ENCODE peak calls at places on chromosomes 7 and 10, in ten cellular contexts. One of them, this sample, is unnamed.

GRCh38 chr10:51170518-51171245 is 96.4 kb downstream of the PRKG1 start:
- DNase-seq in CD8-positive, alpha-beta T cell: no peak
- DNase-seq in activated T-cell treated with anti-CD3 and anti-CD28 coated beads, Interleukin-2, amount 50 U/mL, for 1 hour: no peak
- DNase-seq in WERI-Rb-1: no peak
- DNase-seq in C1 segment of cervical spinal cord: no peak
- DNase-seq in neural progenitor cell: no peak
- DNase-seq in skeletal muscle cell: no peak
- DNase-seq in stimulated activated CD4-positive, alpha-beta T cell treated with anti-CD3 and anti-CD28 coated beads, Interleukin-2, amount 100 ng/mL, for 24 hours: no peak
- DNase-seq in stimulated activated CD8-positive, alpha-beta memory T cell treated with anti-CD3 and anti-CD28 coated beads, Interleukin-12 subunit alpha, Interleukin-12 subunit beta, amount 100 ng/mL, for 4 hours: no peak
- DNase-seq in SJSA1: no peak
- DNase-seq in this sample: no peak

GRCh38 chr7:16688249-16688648 is 42.3 kb downstream of the BZW2 start:
- DNase-seq in CD8-positive, alpha-beta T cell: no peak
- DNase-seq in activated T-cell treated with anti-CD3 and anti-CD28 coated beads, Interleukin-2, amount 50 U/mL, for 1 hour: no peak
- DNase-seq in WERI-Rb-1: no peak
- DNase-seq in C1 segment of cervical spinal cord: no peak
- DNase-seq in neural progenitor cell: no peak
- DNase-seq in skeletal muscle cell: no peak
- DNase-seq in stimulated activated CD4-positive, alpha-beta T cell treated with anti-CD3 and anti-CD28 coated beads, Interleukin-2, amount 100 ng/mL, for 24 hours: no peak
- DNase-seq in stimulated activated CD8-positive, alpha-beta memory T cell treated with anti-CD3 and anti-CD28 coated beads, Interleukin-12 subunit alpha, Interleukin-12 subunit beta, amount 100 ng/mL, for 4 hours: no peak
- DNase-seq in SJSA1: no peak
- DNase-seq in this sample: no peak

GRCh38 chr7:111529507-111530355 is 32.6 kb downstream of the IMMP2L start:
- DNase-seq in CD8-positive, alpha-beta T cell: no peak
- DNase-seq in activated T-cell treated with anti-CD3 and anti-CD28 coated beads, Interleukin-2, amount 50 U/mL, for 1 hour: no peak
- DNase-seq in WERI-Rb-1: no peak
- DNase-seq in C1 segment of cervical spinal cord: no peak
- DNase-seq in neural progenitor cell: no peak
- DNase-seq in skeletal muscle cell: no peak
- DNase-seq in stimulated activated CD4-positive, alpha-beta T cell treated with anti-CD3 and anti-CD28 coated beads, Interleukin-2, amount 100 ng/mL, for 24 hours: no peak
- DNase-seq in stimulated activated CD8-positive, alpha-beta memory T cell treated with anti-CD3 and anti-CD28 coated beads, Interleukin-12 subunit alpha, Interleukin-12 subunit beta, amount 100 ng/mL, for 4 hours: no peak
- DNase-seq in SJSA1: no peak
- DNase-seq in this sample: no peak

GRCh38 chr7:2487586-2488271 is 11.5 kb upstream of the GRIFIN start:
- DNase-seq in CD8-positive, alpha-beta T cell: no peak
- DNase-seq in activated T-cell treated with anti-CD3 and anti-CD28 coated beads, Interleukin-2, amount 50 U/mL, for 1 hour: no peak
- DNase-seq in WERI-Rb-1: no peak
- DNase-seq in C1 segment of cervical spinal cord: no peak
- DNase-seq in neural progenitor cell: no peak
- DNase-seq in skeletal muscle cell: no peak
- DNase-seq in stimulated activated CD4-positive, alpha-beta T cell treated with anti-CD3 and anti-CD28 coated beads, Interleukin-2, amount 100 ng/mL, for 24 hours: no peak
- DNase-seq in stimulated activated CD8-positive, alpha-beta memory T cell treated with anti-CD3 and anti-CD28 coated beads, Interleukin-12 subunit alpha, Interleukin-12 subunit beta, amount 100 ng/mL, for 4 hours: no peak
- DNase-seq in SJSA1: no peak
- DNase-seq in this sample: no peak

GRCh38 chr10:1130995-1131790 is 75.0 kb downstream of the WDR37 start:
- DNase-seq in CD8-positive, alpha-beta T cell: no peak
- DNase-seq in activated T-cell treated with anti-CD3 and anti-CD28 coated beads, Interleukin-2, amount 50 U/mL, for 1 hour: no peak
- DNase-seq in WERI-Rb-1: no peak
- DNase-seq in C1 segment of cervical spinal cord: no peak
- DNase-seq in neural progenitor cell: no peak
- DNase-seq in skeletal muscle cell: no peak
- DNase-seq in stimulated activated CD4-positive, alpha-beta T cell treated with anti-CD3 and anti-CD28 coated beads, Interleukin-2, amount 100 ng/mL, for 24 hours: no peak
- DNase-seq in stimulated activated CD8-positive, alpha-beta memory T cell treated with anti-CD3 and anti-CD28 coated beads, Interleukin-12 subunit alpha, Interleukin-12 subunit beta, amount 100 ng/mL, for 4 hours: no peak
- DNase-seq in SJSA1: no peak
- DNase-seq in this sample: no peak

GRCh38 chr7:72161534-72161933 is 250.6 kb downstream of the CALN1 start:
- DNase-seq in CD8-positive, alpha-beta T cell: no peak
- DNase-seq in activated T-cell treated with anti-CD3 and anti-CD28 coated beads, Interleukin-2, amount 50 U/mL, for 1 hour: no peak
- DNase-seq in WERI-Rb-1: peak; percentile 18
- DNase-seq in C1 segment of cervical spinal cord: no peak
- DNase-seq in neural progenitor cell: peak; percentile 11
- DNase-seq in skeletal muscle cell: no peak
- DNase-seq in stimulated activated CD4-positive, alpha-beta T cell treated with anti-CD3 and anti-CD28 coated beads, Interleukin-2, amount 100 ng/mL, for 24 hours: no peak
- DNase-seq in stimulated activated CD8-positive, alpha-beta memory T cell treated with anti-CD3 and anti-CD28 coated beads, Interleukin-12 subunit alpha, Interleukin-12 subunit beta, amount 100 ng/mL, for 4 hours: no peak
- DNase-seq in SJSA1: no peak
- DNase-seq in this sample: no peak

GRCh38 chr10:132141076-132141475 is 45.7 kb upstream of the DPYSL4 start:
- DNase-seq in CD8-positive, alpha-beta T cell: no peak
- DNase-seq in activated T-cell treated with anti-CD3 and anti-CD28 coated beads, Interleukin-2, amount 50 U/mL, for 1 hour: no peak
- DNase-seq in WERI-Rb-1: no peak
- DNase-seq in C1 segment of cervical spinal cord: no peak
- DNase-seq in neural progenitor cell: no peak
- DNase-seq in skeletal muscle cell: no peak
- DNase-seq in stimulated activated CD4-positive, alpha-beta T cell treated with anti-CD3 and anti-CD28 coated beads, Interleukin-2, amount 100 ng/mL, for 24 hours: no peak
- DNase-seq in stimulated activated CD8-positive, alpha-beta memory T cell treated with anti-CD3 and anti-CD28 coated beads, Interleukin-12 subunit alpha, Interleukin-12 subunit beta, amount 100 ng/mL, for 4 hours: no peak
- DNase-seq in SJSA1: no peak
- DNase-seq in this sample: no peak

GRCh38 chr10:75187961-75188426 is 22.6 kb upstream of the VDAC2 start:
- DNase-seq in CD8-positive, alpha-beta T cell: peak; percentile 76
- DNase-seq in activated T-cell treated with anti-CD3 and anti-CD28 coated beads, Interleukin-2, amount 50 U/mL, for 1 hour: peak; percentile 68
- DNase-seq in WERI-Rb-1: peak; percentile 60
- DNase-seq in C1 segment of cervical spinal cord: peak; percentile 2
- DNase-seq in neural progenitor cell: peak; percentile 63
- DNase-seq in skeletal muscle cell: no peak
- DNase-seq in stimulated activated CD4-positive, alpha-beta T cell treated with anti-CD3 and anti-CD28 coated beads, Interleukin-2, amount 100 ng/mL, for 24 hours: peak; percentile 61
- DNase-seq in stimulated activated CD8-positive, alpha-beta memory T cell treated with anti-CD3 and anti-CD28 coated beads, Interleukin-12 subunit alpha, Interleukin-12 subunit beta, amount 100 ng/mL, for 4 hours: peak; percentile 36
- DNase-seq in SJSA1: peak; percentile 30
- DNase-seq in this sample: peak; percentile 66

GRCh38 chr7:141697211-141697871 is 4.6 kb downstream of the DENND11 start:
- DNase-seq in CD8-positive, alpha-beta T cell: no peak
- DNase-seq in activated T-cell treated with anti-CD3 and anti-CD28 coated beads, Interleukin-2, amount 50 U/mL, for 1 hour: no peak
- DNase-seq in WERI-Rb-1: no peak
- DNase-seq in C1 segment of cervical spinal cord: peak; percentile 42
- DNase-seq in neural progenitor cell: no peak
- DNase-seq in skeletal muscle cell: peak; percentile 24
- DNase-seq in stimulated activated CD4-positive, alpha-beta T cell treated with anti-CD3 and anti-CD28 coated beads, Interleukin-2, amount 100 ng/mL, for 24 hours: no peak
- DNase-seq in stimulated activated CD8-positive, alpha-beta memory T cell treated with anti-CD3 and anti-CD28 coated beads, Interleukin-12 subunit alpha, Interleukin-12 subunit beta, amount 100 ng/mL, for 4 hours: no peak
- DNase-seq in SJSA1: peak; percentile 40
- DNase-seq in this sample: no peak

GRCh38 chr10:97307441-97307840 is 11.6 kb upstream of the FRAT1 start:
- DNase-seq in CD8-positive, alpha-beta T cell: no peak
- DNase-seq in activated T-cell treated with anti-CD3 and anti-CD28 coated beads, Interleukin-2, amount 50 U/mL, for 1 hour: no peak
- DNase-seq in WERI-Rb-1: no peak
- DNase-seq in C1 segment of cervical spinal cord: no peak
- DNase-seq in neural progenitor cell: no peak
- DNase-seq in skeletal muscle cell: no peak
- DNase-seq in stimulated activated CD4-positive, alpha-beta T cell treated with anti-CD3 and anti-CD28 coated beads, Interleukin-2, amount 100 ng/mL, for 24 hours: no peak
- DNase-seq in stimulated activated CD8-positive, alpha-beta memory T cell treated with anti-CD3 and anti-CD28 coated beads, Interleukin-12 subunit alpha, Interleukin-12 subunit beta, amount 100 ng/mL, for 4 hours: no peak
- DNase-seq in SJSA1: no peak
- DNase-seq in this sample: no peak

GRCh38 chr10:110042181-110042580 is 34.4 kb downstream of the ADD3 start:
- DNase-seq in CD8-positive, alpha-beta T cell: no peak
- DNase-seq in activated T-cell treated with anti-CD3 and anti-CD28 coated beads, Interleukin-2, amount 50 U/mL, for 1 hour: no peak
- DNase-seq in WERI-Rb-1: no peak
- DNase-seq in C1 segment of cervical spinal cord: no peak
- DNase-seq in neural progenitor cell: no peak
- DNase-seq in skeletal muscle cell: no peak
- DNase-seq in stimulated activated CD4-positive, alpha-beta T cell treated with anti-CD3 and anti-CD28 coated beads, Interleukin-2, amount 100 ng/mL, for 24 hours: no peak
- DNase-seq in stimulated activated CD8-positive, alpha-beta memory T cell treated with anti-CD3 and anti-CD28 coated beads, Interleukin-12 subunit alpha, Interleukin-12 subunit beta, amount 100 ng/mL, for 4 hours: no peak
- DNase-seq in SJSA1: no peak
- DNase-seq in this sample: no peak

GRCh38 chr7:10412426-10413019 is 561.1 kb upstream of the PHF14 start:
- DNase-seq in CD8-positive, alpha-beta T cell: no peak
- DNase-seq in activated T-cell treated with anti-CD3 and anti-CD28 coated beads, Interleukin-2, amount 50 U/mL, for 1 hour: no peak
- DNase-seq in WERI-Rb-1: peak; percentile 35
- DNase-seq in C1 segment of cervical spinal cord: no peak
- DNase-seq in neural progenitor cell: peak; percentile 51
- DNase-seq in skeletal muscle cell: no peak
- DNase-seq in stimulated activated CD4-positive, alpha-beta T cell treated with anti-CD3 and anti-CD28 coated beads, Interleukin-2, amount 100 ng/mL, for 24 hours: no peak
- DNase-seq in stimulated activated CD8-positive, alpha-beta memory T cell treated with anti-CD3 and anti-CD28 coated beads, Interleukin-12 subunit alpha, Interleukin-12 subunit beta, amount 100 ng/mL, for 4 hours: no peak
- DNase-seq in SJSA1: peak; percentile 30
- DNase-seq in this sample: no peak

GRCh38 chr10:13051126-13051694 is 48.8 kb upstream of the OPTN start:
- DNase-seq in CD8-positive, alpha-beta T cell: no peak
- DNase-seq in activated T-cell treated with anti-CD3 and anti-CD28 coated beads, Interleukin-2, amount 50 U/mL, for 1 hour: no peak
- DNase-seq in WERI-Rb-1: peak; percentile 28
- DNase-seq in C1 segment of cervical spinal cord: no peak
- DNase-seq in neural progenitor cell: no peak
- DNase-seq in skeletal muscle cell: no peak
- DNase-seq in stimulated activated CD4-positive, alpha-beta T cell treated with anti-CD3 and anti-CD28 coated beads, Interleukin-2, amount 100 ng/mL, for 24 hours: no peak
- DNase-seq in stimulated activated CD8-positive, alpha-beta memory T cell treated with anti-CD3 and anti-CD28 coated beads, Interleukin-12 subunit alpha, Interleukin-12 subunit beta, amount 100 ng/mL, for 4 hours: no peak
- DNase-seq in SJSA1: no peak
- DNase-seq in this sample: no peak

GRCh38 chr7:73761854-73762658 is 8.0 kb downstream of the CLDN3 start:
- DNase-seq in CD8-positive, alpha-beta T cell: no peak
- DNase-seq in activated T-cell treated with anti-CD3 and anti-CD28 coated beads, Interleukin-2, amount 50 U/mL, for 1 hour: no peak
- DNase-seq in WERI-Rb-1: no peak
- DNase-seq in C1 segment of cervical spinal cord: no peak
- DNase-seq in neural progenitor cell: peak; percentile 70
- DNase-seq in skeletal muscle cell: no peak
- DNase-seq in stimulated activated CD4-positive, alpha-beta T cell treated with anti-CD3 and anti-CD28 coated beads, Interleukin-2, amount 100 ng/mL, for 24 hours: no peak
- DNase-seq in stimulated activated CD8-positive, alpha-beta memory T cell treated with anti-CD3 and anti-CD28 coated beads, Interleukin-12 subunit alpha, Interleukin-12 subunit beta, amount 100 ng/mL, for 4 hours: no peak
- DNase-seq in SJSA1: no peak
- DNase-seq in this sample: no peak

GRCh38 chr10:58275908-58276307 is 6.9 kb downstream of the CISD1 start:
- DNase-seq in CD8-positive, alpha-beta T cell: no peak
- DNase-seq in activated T-cell treated with anti-CD3 and anti-CD28 coated beads, Interleukin-2, amount 50 U/mL, for 1 hour: no peak
- DNase-seq in WERI-Rb-1: no peak
- DNase-seq in C1 segment of cervical spinal cord: no peak
- DNase-seq in neural progenitor cell: peak; percentile 24
- DNase-seq in skeletal muscle cell: no peak
- DNase-seq in stimulated activated CD4-positive, alpha-beta T cell treated with anti-CD3 and anti-CD28 coated beads, Interleukin-2, amount 100 ng/mL, for 24 hours: no peak
- DNase-seq in stimulated activated CD8-positive, alpha-beta memory T cell treated with anti-CD3 and anti-CD28 coated beads, Interleukin-12 subunit alpha, Interleukin-12 subunit beta, amount 100 ng/mL, for 4 hours: no peak
- DNase-seq in SJSA1: no peak
- DNase-seq in this sample: no peak

GRCh38 chr10:84138478-84139125 is 707 bp upstream of the GHITM start:
- DNase-seq in CD8-positive, alpha-beta T cell: peak; percentile 61
- DNase-seq in activated T-cell treated with anti-CD3 and anti-CD28 coated beads, Interleukin-2, amount 50 U/mL, for 1 hour: peak; percentile 47
- DNase-seq in WERI-Rb-1: no peak
- DNase-seq in C1 segment of cervical spinal cord: no peak
- DNase-seq in neural progenitor cell: no peak
- DNase-seq in skeletal muscle cell: no peak
- DNase-seq in stimulated activated CD4-positive, alpha-beta T cell treated with anti-CD3 and anti-CD28 coated beads, Interleukin-2, amount 100 ng/mL, for 24 hours: peak; percentile 72
- DNase-seq in stimulated activated CD8-positive, alpha-beta memory T cell treated with anti-CD3 and anti-CD28 coated beads, Interleukin-12 subunit alpha, Interleukin-12 subunit beta, amount 100 ng/mL, for 4 hours: no peak
- DNase-seq in SJSA1: no peak
- DNase-seq in this sample: peak; percentile 59

GRCh38 chr7:29924006-29924405 is 65.6 kb downstream of the SCRN1 start:
- DNase-seq in CD8-positive, alpha-beta T cell: no peak
- DNase-seq in activated T-cell treated with anti-CD3 and anti-CD28 coated beads, Interleukin-2, amount 50 U/mL, for 1 hour: no peak
- DNase-seq in WERI-Rb-1: peak; percentile 28
- DNase-seq in C1 segment of cervical spinal cord: no peak
- DNase-seq in neural progenitor cell: no peak
- DNase-seq in skeletal muscle cell: no peak
- DNase-seq in stimulated activated CD4-positive, alpha-beta T cell treated with anti-CD3 and anti-CD28 coated beads, Interleukin-2, amount 100 ng/mL, for 24 hours: no peak
- DNase-seq in stimulated activated CD8-positive, alpha-beta memory T cell treated with anti-CD3 and anti-CD28 coated beads, Interleukin-12 subunit alpha, Interleukin-12 subunit beta, amount 100 ng/mL, for 4 hours: no peak
- DNase-seq in SJSA1: no peak
- DNase-seq in this sample: no peak

GRCh38 chr10:129033790-129034272 is 433.2 kb upstream of the MGMT start:
- DNase-seq in CD8-positive, alpha-beta T cell: peak; percentile 52
- DNase-seq in activated T-cell treated with anti-CD3 and anti-CD28 coated beads, Interleukin-2, amount 50 U/mL, for 1 hour: no peak
- DNase-seq in WERI-Rb-1: peak; percentile 68
- DNase-seq in C1 segment of cervical spinal cord: no peak
- DNase-seq in neural progenitor cell: peak; percentile 89
- DNase-seq in skeletal muscle cell: no peak
- DNase-seq in stimulated activated CD4-positive, alpha-beta T cell treated with anti-CD3 and anti-CD28 coated beads, Interleukin-2, amount 100 ng/mL, for 24 hours: no peak
- DNase-seq in stimulated activated CD8-positive, alpha-beta memory T cell treated with anti-CD3 and anti-CD28 coated beads, Interleukin-12 subunit alpha, Interleukin-12 subunit beta, amount 100 ng/mL, for 4 hours: no peak
- DNase-seq in SJSA1: no peak
- DNase-seq in this sample: no peak

GRCh38 chr10:69479737-69480412 is 28.6 kb downstream of the TSPAN15 start:
- DNase-seq in CD8-positive, alpha-beta T cell: no peak
- DNase-seq in activated T-cell treated with anti-CD3 and anti-CD28 coated beads, Interleukin-2, amount 50 U/mL, for 1 hour: no peak
- DNase-seq in WERI-Rb-1: no peak
- DNase-seq in C1 segment of cervical spinal cord: no peak
- DNase-seq in neural progenitor cell: no peak
- DNase-seq in skeletal muscle cell: peak; percentile 15
- DNase-seq in stimulated activated CD4-positive, alpha-beta T cell treated with anti-CD3 and anti-CD28 coated beads, Interleukin-2, amount 100 ng/mL, for 24 hours: no peak
- DNase-seq in stimulated activated CD8-positive, alpha-beta memory T cell treated with anti-CD3 and anti-CD28 coated beads, Interleukin-12 subunit alpha, Interleukin-12 subunit beta, amount 100 ng/mL, for 4 hours: no peak
- DNase-seq in SJSA1: no peak
- DNase-seq in this sample: no peak

GRCh38 chr7:140940866-140941265 is 16.1 kb upstream of the BRAF start:
- DNase-seq in CD8-positive, alpha-beta T cell: no peak
- DNase-seq in activated T-cell treated with anti-CD3 and anti-CD28 coated beads, Interleukin-2, amount 50 U/mL, for 1 hour: no peak
- DNase-seq in WERI-Rb-1: no peak
- DNase-seq in C1 segment of cervical spinal cord: no peak
- DNase-seq in neural progenitor cell: no peak
- DNase-seq in skeletal muscle cell: no peak
- DNase-seq in stimulated activated CD4-positive, alpha-beta T cell treated with anti-CD3 and anti-CD28 coated beads, Interleukin-2, amount 100 ng/mL, for 24 hours: no peak
- DNase-seq in stimulated activated CD8-positive, alpha-beta memory T cell treated with anti-CD3 and anti-CD28 coated beads, Interleukin-12 subunit alpha, Interleukin-12 subunit beta, amount 100 ng/mL, for 4 hours: no peak
- DNase-seq in SJSA1: no peak
- DNase-seq in this sample: no peak

GRCh38 chr10:36739884-36740445 is 385.4 kb upstream of the ANKRD30A start:
- DNase-seq in CD8-positive, alpha-beta T cell: no peak
- DNase-seq in activated T-cell treated with anti-CD3 and anti-CD28 coated beads, Interleukin-2, amount 50 U/mL, for 1 hour: no peak
- DNase-seq in WERI-Rb-1: no peak
- DNase-seq in C1 segment of cervical spinal cord: no peak
- DNase-seq in neural progenitor cell: no peak
- DNase-seq in skeletal muscle cell: no peak
- DNase-seq in stimulated activated CD4-positive, alpha-beta T cell treated with anti-CD3 and anti-CD28 coated beads, Interleukin-2, amount 100 ng/mL, for 24 hours: no peak
- DNase-seq in stimulated activated CD8-positive, alpha-beta memory T cell treated with anti-CD3 and anti-CD28 coated beads, Interleukin-12 subunit alpha, Interleukin-12 subunit beta, amount 100 ng/mL, for 4 hours: no peak
- DNase-seq in SJSA1: no peak
- DNase-seq in this sample: no peak

GRCh38 chr7:22444181-22444966 is 55.6 kb downstream of the STEAP1B start:
- DNase-seq in CD8-positive, alpha-beta T cell: no peak
- DNase-seq in activated T-cell treated with anti-CD3 and anti-CD28 coated beads, Interleukin-2, amount 50 U/mL, for 1 hour: no peak
- DNase-seq in WERI-Rb-1: no peak
- DNase-seq in C1 segment of cervical spinal cord: peak; percentile 26
- DNase-seq in neural progenitor cell: no peak
- DNase-seq in skeletal muscle cell: no peak
- DNase-seq in stimulated activated CD4-positive, alpha-beta T cell treated with anti-CD3 and anti-CD28 coated beads, Interleukin-2, amount 100 ng/mL, for 24 hours: no peak
- DNase-seq in stimulated activated CD8-positive, alpha-beta memory T cell treated with anti-CD3 and anti-CD28 coated beads, Interleukin-12 subunit alpha, Interleukin-12 subunit beta, amount 100 ng/mL, for 4 hours: no peak
- DNase-seq in SJSA1: no peak
- DNase-seq in this sample: peak; percentile 50

GRCh38 chr7:41762641-41763040 is 59.8 kb upstream of the INHBA start:
- DNase-seq in CD8-positive, alpha-beta T cell: no peak
- DNase-seq in activated T-cell treated with anti-CD3 and anti-CD28 coated beads, Interleukin-2, amount 50 U/mL, for 1 hour: no peak
- DNase-seq in WERI-Rb-1: no peak
- DNase-seq in C1 segment of cervical spinal cord: no peak
- DNase-seq in neural progenitor cell: no peak
- DNase-seq in skeletal muscle cell: no peak
- DNase-seq in stimulated activated CD4-positive, alpha-beta T cell treated with anti-CD3 and anti-CD28 coated beads, Interleukin-2, amount 100 ng/mL, for 24 hours: no peak
- DNase-seq in stimulated activated CD8-positive, alpha-beta memory T cell treated with anti-CD3 and anti-CD28 coated beads, Interleukin-12 subunit alpha, Interleukin-12 subunit beta, amount 100 ng/mL, for 4 hours: no peak
- DNase-seq in SJSA1: no peak
- DNase-seq in this sample: no peak

GRCh38 chr7:66748127-66748511 is 7.6 kb downstream of the RABGEF1 start:
- DNase-seq in CD8-positive, alpha-beta T cell: no peak
- DNase-seq in activated T-cell treated with anti-CD3 and anti-CD28 coated beads, Interleukin-2, amount 50 U/mL, for 1 hour: no peak
- DNase-seq in WERI-Rb-1: no peak
- DNase-seq in C1 segment of cervical spinal cord: no peak
- DNase-seq in neural progenitor cell: no peak
- DNase-seq in skeletal muscle cell: no peak
- DNase-seq in stimulated activated CD4-positive, alpha-beta T cell treated with anti-CD3 and anti-CD28 coated beads, Interleukin-2, amount 100 ng/mL, for 24 hours: no peak
- DNase-seq in stimulated activated CD8-positive, alpha-beta memory T cell treated with anti-CD3 and anti-CD28 coated beads, Interleukin-12 subunit alpha, Interleukin-12 subunit beta, amount 100 ng/mL, for 4 hours: no peak
- DNase-seq in SJSA1: no peak
- DNase-seq in this sample: no peak

GRCh38 chr10:96339956-96340904 is 18.6 kb downstream of the OPALIN start:
- DNase-seq in CD8-positive, alpha-beta T cell: peak; percentile 60
- DNase-seq in activated T-cell treated with anti-CD3 and anti-CD28 coated beads, Interleukin-2, amount 50 U/mL, for 1 hour: peak; percentile 38
- DNase-seq in WERI-Rb-1: peak; percentile 76
- DNase-seq in C1 segment of cervical spinal cord: peak; percentile 46
- DNase-seq in neural progenitor cell: peak; percentile 80
- DNase-seq in skeletal muscle cell: peak; percentile 37
- DNase-seq in stimulated activated CD4-positive, alpha-beta T cell treated with anti-CD3 and anti-CD28 coated beads, Interleukin-2, amount 100 ng/mL, for 24 hours: peak; percentile 62
- DNase-seq in stimulated activated CD8-positive, alpha-beta memory T cell treated with anti-CD3 and anti-CD28 coated beads, Interleukin-12 subunit alpha, Interleukin-12 subunit beta, amount 100 ng/mL, for 4 hours: no peak
- DNase-seq in SJSA1: peak; percentile 12
- DNase-seq in this sample: peak; percentile 39

GRCh38 chr10:29519670-29520069 is 115.1 kb downstream of the SVIL start:
- DNase-seq in CD8-positive, alpha-beta T cell: no peak
- DNase-seq in activated T-cell treated with anti-CD3 and anti-CD28 coated beads, Interleukin-2, amount 50 U/mL, for 1 hour: no peak
- DNase-seq in WERI-Rb-1: no peak
- DNase-seq in C1 segment of cervical spinal cord: no peak
- DNase-seq in neural progenitor cell: no peak
- DNase-seq in skeletal muscle cell: no peak
- DNase-seq in stimulated activated CD4-positive, alpha-beta T cell treated with anti-CD3 and anti-CD28 coated beads, Interleukin-2, amount 100 ng/mL, for 24 hours: no peak
- DNase-seq in stimulated activated CD8-positive, alpha-beta memory T cell treated with anti-CD3 and anti-CD28 coated beads, Interleukin-12 subunit alpha, Interleukin-12 subunit beta, amount 100 ng/mL, for 4 hours: no peak
- DNase-seq in SJSA1: no peak
- DNase-seq in this sample: no peak

GRCh38 chr7:135272303-135272702 is 38.7 kb downstream of the STRA8 start:
- DNase-seq in CD8-positive, alpha-beta T cell: no peak
- DNase-seq in activated T-cell treated with anti-CD3 and anti-CD28 coated beads, Interleukin-2, amount 50 U/mL, for 1 hour: no peak
- DNase-seq in WERI-Rb-1: no peak
- DNase-seq in C1 segment of cervical spinal cord: no peak
- DNase-seq in neural progenitor cell: no peak
- DNase-seq in skeletal muscle cell: no peak
- DNase-seq in stimulated activated CD4-positive, alpha-beta T cell treated with anti-CD3 and anti-CD28 coated beads, Interleukin-2, amount 100 ng/mL, for 24 hours: no peak
- DNase-seq in stimulated activated CD8-positive, alpha-beta memory T cell treated with anti-CD3 and anti-CD28 coated beads, Interleukin-12 subunit alpha, Interleukin-12 subunit beta, amount 100 ng/mL, for 4 hours: no peak
- DNase-seq in SJSA1: no peak
- DNase-seq in this sample: no peak

GRCh38 chr7:101118856-101119255 is 8.0 kb upstream of the SERPINE1 start:
- DNase-seq in CD8-positive, alpha-beta T cell: no peak
- DNase-seq in activated T-cell treated with anti-CD3 and anti-CD28 coated beads, Interleukin-2, amount 50 U/mL, for 1 hour: no peak
- DNase-seq in WERI-Rb-1: no peak
- DNase-seq in C1 segment of cervical spinal cord: no peak
- DNase-seq in neural progenitor cell: no peak
- DNase-seq in skeletal muscle cell: no peak
- DNase-seq in stimulated activated CD4-positive, alpha-beta T cell treated with anti-CD3 and anti-CD28 coated beads, Interleukin-2, amount 100 ng/mL, for 24 hours: no peak
- DNase-seq in stimulated activated CD8-positive, alpha-beta memory T cell treated with anti-CD3 and anti-CD28 coated beads, Interleukin-12 subunit alpha, Interleukin-12 subunit beta, amount 100 ng/mL, for 4 hours: no peak
- DNase-seq in SJSA1: no peak
- DNase-seq in this sample: no peak